ENCODE peak calls at places on chromosome 13, in ten cellular contexts. L is psoas muscle, B is brain microvascular endothelial cell, Y is Calu3, P is NB4, K is fibroblast of mammary gland, T is tibial nerve, H is thyroid gland, E is endothelial cell, D is adrenal gland. X is an unnamed sample.

GRCh38 chr13:27482996-27483395 is 32.6 kb upstream of the MTIF3 start:
- DNase-seq in L (no peak), B (no peak), Y (no peak), P (peak; percentile 56), K (no peak), T (no peak), H (no peak), E (no peak), D (peak; percentile 9), X (peak; percentile 57)

GRCh38 chr13:99384468-99384867 is 77.3 kb upstream of the GPR183 start:
- DNase-seq in L (no peak), B (no peak), Y (no peak), P (no peak), K (no peak), T (no peak), H (no peak), E (no peak), D (no peak), X (no peak)

GRCh38 chr13:99501952-99502310 is 659 bp downstream of the TM9SF2 start:
- DNase-seq in L (peak; percentile 22), B (peak; percentile 5), Y (no peak), P (peak; percentile 46), K (no peak), T (no peak), H (peak; percentile 28), E (peak; percentile 18), D (peak; percentile 47), X (no peak)

GRCh38 chr13:111342716-111343115 is 22.3 kb downstream of the TEX29 start:
- DNase-seq in L (no peak), B (no peak), Y (no peak), P (no peak), K (no peak), T (no peak), H (no peak), E (no peak), D (no peak), X (no peak)

GRCh38 chr13:23450340-23451046 is 17.0 kb upstream of the SACS start:
- DNase-seq in L (peak; percentile 37), B (no peak), Y (no peak), P (peak; percentile 47), K (no peak), T (no peak), H (no peak), E (no peak), D (no peak), X (no peak)

GRCh38 chr13:98496966-98497365 is 79.9 kb downstream of the STK24 start:
- DNase-seq in L (no peak), B (no peak), Y (no peak), P (no peak), K (no peak), T (no peak), H (no peak), E (no peak), D (no peak), X (no peak)

GRCh38 chr13:94988654-94989053 is 276.3 kb upstream of the SOX21 start:
- DNase-seq in L (no peak), B (no peak), Y (no peak), P (peak; percentile 13), K (no peak), T (no peak), H (no peak), E (no peak), D (no peak), X (no peak)

GRCh38 chr13:110445183-110445582 is 116.3 kb downstream of the RAB20 start:
- DNase-seq in L (no peak), B (no peak), Y (no peak), P (peak; percentile 89), K (peak; percentile 96), T (no peak), H (no peak), E (no peak), D (no peak), X (peak; percentile 57)

GRCh38 chr13:40394304-40394983 is 272.0 kb downstream of the FOXO1 start:
- DNase-seq in L (no peak), B (no peak), Y (no peak), P (no peak), K (peak; percentile 58), T (no peak), H (no peak), E (no peak), D (no peak), X (no peak)

GRCh38 chr13:44404261-44405139 is 30.9 kb downstream of the SERP2 start:
- DNase-seq in L (no peak), B (no peak), Y (no peak), P (no peak), K (no peak), T (no peak), H (peak; percentile 35), E (no peak), D (no peak), X (no peak)

GRCh38 chr13:20305587-20305986 is 73.5 kb upstream of the GJB6 start:
- DNase-seq in L (no peak), B (no peak), Y (no peak), P (no peak), K (no peak), T (no peak), H (no peak), E (no peak), D (no peak), X (no peak)
- TF ChIP-seq CTCF in L (no peak), B (no peak), Y (no peak), P (no peak), K (peak; percentile 11), T (no peak), H (no peak), E (no peak), D (no peak), X (no peak)

GRCh38 chr13:42883771-42884170 is 102.4 kb downstream of the FAM216B start:
- DNase-seq in L (no peak), B (peak; percentile 63), Y (peak; percentile 1), P (peak; percentile 33), K (peak; percentile 82), T (no peak), H (peak; percentile 16), E (no peak), D (peak; percentile 62), X (no peak)
- TF ChIP-seq CTCF in L (peak; percentile 22), B (peak; percentile 44), Y (no peak), P (no peak), K (peak; percentile 19), T (no peak), H (no peak), E (no peak), D (peak; percentile 30), X (no peak)

GRCh38 chr13:114110091-114110829 is 22.2 kb downstream of the RASA3 start:
- DNase-seq in L (peak; percentile 51), B (no peak), Y (no peak), P (peak; percentile 97), K (peak; percentile 50), T (peak; percentile 16), H (no peak), E (peak; percentile 74), D (peak; percentile 31), X (peak; percentile 67)
- TF ChIP-seq CTCF in L (no peak), B (no peak), Y (no peak), P (peak; percentile 48), K (no peak), T (no peak), H (no peak), E (peak; percentile 16), D (no peak), X (peak; percentile 29)

GRCh38 chr13:21541271-21541670 is 62.7 kb downstream of the MICU2 start:
- DNase-seq in L (no peak), B (no peak), Y (no peak), P (no peak), K (no peak), T (no peak), H (no peak), E (no peak), D (no peak), X (no peak)

GRCh38 chr13:21544515-21544914 is 59.5 kb downstream of the MICU2 start:
- DNase-seq in L (no peak), B (no peak), Y (no peak), P (no peak), K (no peak), T (no peak), H (no peak), E (no peak), D (no peak), X (no peak)

GRCh38 chr13:21542563-21542962 is 61.4 kb downstream of the MICU2 start:
- DNase-seq in L (no peak), B (no peak), Y (no peak), P (no peak), K (no peak), T (no peak), H (no peak), E (no peak), D (no peak), X (no peak)

GRCh38 chr13:21539687-21540086 is 64.3 kb downstream of the MICU2 start:
- DNase-seq in L (no peak), B (no peak), Y (no peak), P (no peak), K (no peak), T (no peak), H (no peak), E (no peak), D (no peak), X (no peak)

GRCh38 chr13:21541980-21542379 is 62.0 kb downstream of the MICU2 start:
- DNase-seq in L (no peak), B (peak; percentile 22), Y (no peak), P (peak; percentile 47), K (no peak), T (no peak), H (no peak), E (no peak), D (no peak), X (no peak)
- TF ChIP-seq CTCF in L (no peak), B (no peak), Y (no peak), P (no peak), K (no peak), T (no peak), H (no peak), E (no peak), D (no peak), X (no peak)

X was measured in GM13976.